ENCODE peak calls at places on chromosomes 5 and 9, in seven cellular contexts. M is heart right ventricle, T is aorta, J is heart left ventricle, H is mucosa of gallbladder, X is NCI-H774, K is Right ventricle myocardium superior. F is an unnamed sample.

GRCh38 chr9:114001410-114001685 is 76.8 kb downstream of the AMBP start:
- DNase-seq in M (no peak), T (no peak), J (no peak), H (peak), X (no peak), K (no peak), F (no peak)

GRCh38 chr5:102700126-102700851 is 54.8 kb upstream of the PAM start:
- DNase-seq in M (no peak), T (no peak), J (no peak), H (no peak), X (no peak), K (no peak), F (no peak)

GRCh38 chr9:618478-618877 is 223.0 kb upstream of the DMRT1 start:
- DNase-seq in M (no peak), T (no peak), J (no peak), H (no peak), X (no peak), K (no peak), F (no peak)

GRCh38 chr9:38682713-38683112 is 37.2 kb downstream of the FAM240B start:
- DNase-seq in M (no peak), T (no peak), J (no peak), H (no peak), X (peak), K (no peak), F (peak)

GRCh38 chr5:172606156-172606785 is 34.8 kb upstream of the NEURL1B start:
- DNase-seq in M (no peak), T (no peak), J (no peak), H (no peak), X (no peak), K (no peak), F (no peak)

GRCh38 chr9:81791076-81791475 is 101.7 kb upstream of the TLE1 start:
- DNase-seq in M (no peak), T (no peak), J (no peak), H (no peak), X (no peak), K (no peak), F (no peak)

GRCh38 chr9:18566125-18566524 is 92.2 kb downstream of the ADAMTSL1 start:
- DNase-seq in M (no peak), T (no peak), J (no peak), H (no peak), X (no peak), K (no peak), F (no peak)

GRCh38 chr9:6247266-6247665 is 31.7 kb downstream of the IL33 start:
- DNase-seq in M (no peak), T (no peak), J (no peak), H (no peak), X (no peak), K (no peak), F (no peak)

GRCh38 chr9:98330831-98331230 is 75.4 kb upstream of the TBC1D2 start:
- DNase-seq in M (no peak), T (no peak), J (no peak), H (no peak), X (no peak), K (no peak), F (no peak)

GRCh38 chr5:144697847-144698262 is 527.2 kb downstream of the KCTD16 start:
- DNase-seq in M (no peak), T (no peak), J (no peak), H (no peak), X (no peak), K (no peak), F (no peak)

GRCh38 chr9:96875460-96876142 is 21.3 kb upstream of the ZNF782 start:
- DNase-seq in M (peak), T (no peak), J (peak), H (peak), X (peak), K (peak), F (peak)

GRCh38 chr9:116275418-116276295 is 122.1 kb downstream of the PAPPA start:
- DNase-seq in M (no peak), T (no peak), J (no peak), H (no peak), X (no peak), K (no peak), F (no peak)

GRCh38 chr5:35742006-35742405 is 114.7 kb upstream of the IL7R start:
- DNase-seq in M (no peak), T (no peak), J (no peak), H (no peak), X (no peak), K (no peak), F (no peak)

GRCh38 chr5:31530541-31531265 is 1.2 kb downstream of the DROSHA start:
- DNase-seq in M (no peak), T (no peak), J (no peak), H (no peak), X (no peak), K (no peak), F (no peak)

GRCh38 chr9:123586140-123586735 is 230.2 kb downstream of the CRB2 start:
- DNase-seq in M (no peak), T (no peak), J (no peak), H (no peak), X (peak), K (no peak), F (no peak)

GRCh38 chr5:150283904-150284303 is 5.7 kb downstream of the CAMK2A start:
- DNase-seq in M (no peak), T (no peak), J (no peak), H (no peak), X (no peak), K (no peak), F (no peak)

GRCh38 chr9:133135193-133135745 is 14.2 kb upstream of the RALGDS start:
- DNase-seq in M (peak), T (peak), J (no peak), H (peak), X (no peak), K (peak), F (peak)

GRCh38 chr5:140611020-140611521 is 21.9 kb downstream of the CD14 start:
- DNase-seq in M (no peak), T (no peak), J (no peak), H (no peak), X (no peak), K (no peak), F (no peak)

GRCh38 chr9:77927265-77927664 is 104.3 kb downstream of the GNAQ start:
- DNase-seq in M (no peak), T (no peak), J (no peak), H (no peak), X (no peak), K (no peak), F (no peak)

GRCh38 chr9:127398715-127399400 is 1.9 kb downstream of the SLC2A8 start:
- DNase-seq in M (no peak), T (no peak), J (peak), H (no peak), X (no peak), K (no peak), F (no peak)

GRCh38 chr9:109037946-109038345 is 24.6 kb upstream of the CTNNAL1 start:
- DNase-seq in M (no peak), T (no peak), J (no peak), H (no peak), X (no peak), K (no peak), F (no peak)

GRCh38 chr5:179668404-179668803 is 12.4 kb downstream of the CBY3 start:
- DNase-seq in M (no peak), T (no peak), J (no peak), H (no peak), X (peak), K (peak), F (no peak)

GRCh38 chr9:13020706-13021105 is 245.9 kb downstream of the LURAP1L start:
- DNase-seq in M (no peak), T (no peak), J (no peak), H (no peak), X (no peak), K (no peak), F (no peak)

GRCh38 chr9:79057576-79057975 is 514.2 kb upstream of the TLE4 start:
- DNase-seq in M (no peak), T (no peak), J (no peak), H (no peak), X (no peak), K (no peak), F (no peak)

GRCh38 chr5:149118463-149118862 is 22.8 kb upstream of the ABLIM3 start:
- DNase-seq in M (no peak), T (no peak), J (no peak), H (no peak), X (no peak), K (no peak), F (no peak)

GRCh38 chr5:98798371-98798770 is 24.9 kb downstream of the RGMB start:
- DNase-seq in M (no peak), T (no peak), J (no peak), H (no peak), X (no peak), K (no peak), F (no peak)

GRCh38 chr9:131656356-131657030 is 83.4 kb downstream of the RAPGEF1 start:
- DNase-seq in M (peak), T (no peak), J (peak), H (peak), X (no peak), K (peak), F (no peak)

GRCh38 chr5:133251296-133252132 is 199.7 kb downstream of the HSPA4 start:
- DNase-seq in M (no peak), T (no peak), J (no peak), H (peak), X (peak), K (no peak), F (no peak)

GRCh38 chr5:171462136-171462927 is 42.9 kb downstream of the FGF18 start:
- DNase-seq in M (no peak), T (peak), J (no peak), H (no peak), X (no peak), K (no peak), F (no peak)

GRCh38 chr9:101398930-101399640 is 434 bp downstream of the ZNF189 start:
- DNase-seq in M (no peak), T (no peak), J (peak), H (no peak), X (no peak), K (no peak), F (peak)

GRCh38 chr5:127754259-127754658 is 51.1 kb downstream of the CCDC192 start:
- DNase-seq in M (no peak), T (no peak), J (no peak), H (no peak), X (no peak), K (no peak), F (no peak)

GRCh38 chr5:150589791-150590601 is 50.5 kb upstream of the SYNPO start:
- DNase-seq in M (peak), T (peak), J (peak), H (peak), X (no peak), K (peak), F (peak)